ENCODE peak calls at places on chromosomes 4 and X, in nine cellular contexts. V is lower leg skin, Y is vagina, G is NB4, M is uterus, A is A549, E is HCT116, R is GM12891, N is endothelial cell of umbilical vein. T is an unnamed sample.

GRCh38 chr4:153564630-153565525 is 98.7 kb downstream of the TMEM131L start:
- DNase-seq in A (peak), E (no peak), Y (no peak), N (no peak), M (no peak), V (no peak), G (no peak), R (no peak), T (no peak)

GRCh38 chrX:18676470-18676869 is 4.6 kb upstream of the RS1 start:
- DNase-seq in G (no peak), R (no peak), E (no peak), M (no peak), N (no peak), A (peak), V (no peak), Y (no peak), T (no peak)

GRCh38 chr4:125244848-125245450 is 69.8 kb upstream of the FAT4 start:
- DNase-seq in R (no peak), N (peak), V (no peak), E (no peak), A (no peak), Y (no peak), G (no peak), M (no peak), T (no peak)

GRCh38 chr4:25128671-25129070 is 31.6 kb downstream of the SEPSECS start:
- DNase-seq in N (no peak), A (no peak), G (no peak), E (no peak), R (no peak), Y (no peak), M (no peak), V (no peak), T (no peak)

GRCh38 chrX:10945463-10945862 is 165.7 kb upstream of the HCCS start:
- DNase-seq in N (no peak), E (no peak), V (no peak), M (no peak), Y (no peak), A (no peak), R (no peak), G (no peak), T (no peak)

GRCh38 chr4:188214861-188215260 is 75.6 kb downstream of the TRIML1 start:
- DNase-seq in M (no peak), Y (no peak), R (no peak), V (no peak), G (no peak), E (peak), N (no peak), A (peak), T (no peak)

GRCh38 chrX:20947411-20947912 is 426.8 kb upstream of the CNKSR2 start:
- DNase-seq in N (no peak), G (no peak), M (no peak), E (no peak), R (no peak), A (no peak), V (no peak), Y (no peak), T (no peak)

GRCh38 chrX:30864383-30864785 is 24.7 kb downstream of the TAB3 start:
- DNase-seq in R (no peak), N (no peak), A (no peak), M (no peak), E (no peak), Y (no peak), G (peak), V (no peak), T (no peak)

GRCh38 chrX:2483398-2483797 is 17.4 kb downstream of the DHRSX start:
- DNase-seq in A (no peak), G (no peak), R (no peak), N (no peak), M (no peak), E (no peak), V (no peak), Y (no peak), T (no peak)

GRCh38 chr4:185142911-185143595 is at the start of gene SLC25A4:
- DNase-seq in Y (no peak), V (peak), G (peak), M (peak), N (peak), A (peak), E (peak), R (peak), T (peak)

GRCh38 chr4:185143596-185143969 is 517 bp downstream of the SLC25A4 start:
- DNase-seq in R (no peak), N (peak), G (peak), E (no peak), A (peak), V (peak), Y (no peak), M (peak), T (peak)

GRCh38 chr4:185142563-185142910 is 529 bp upstream of the SLC25A4 start:
- DNase-seq in R (no peak), Y (no peak), V (no peak), G (no peak), E (no peak), N (no peak), A (no peak), M (no peak), T (no peak)

GRCh38 chr4:185144601-185145240 is 1.7 kb downstream of the SLC25A4 start:
- DNase-seq in M (no peak), E (no peak), A (no peak), R (no peak), N (no peak), G (no peak), V (no peak), Y (no peak), T (no peak)

DNA sequence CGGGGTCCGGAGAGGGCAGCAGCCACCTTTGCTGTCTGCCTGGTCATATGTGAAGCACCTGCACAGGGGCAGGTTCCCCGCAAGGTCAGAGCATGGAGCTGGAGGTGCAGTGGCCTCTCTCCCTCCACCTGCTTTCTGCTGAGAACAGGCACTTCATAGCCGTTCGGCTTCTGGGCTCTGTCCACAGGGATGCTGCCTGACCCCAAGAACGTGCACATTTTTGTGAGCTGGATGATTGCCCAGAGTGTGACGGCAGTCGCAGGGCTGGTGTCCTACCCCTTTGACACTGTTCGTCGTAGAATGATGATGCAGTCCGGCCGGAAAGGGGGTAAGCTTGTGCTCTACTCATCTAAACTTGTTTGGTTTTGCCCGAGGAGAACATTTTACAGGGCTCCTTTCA is 2.5 kb downstream of the SLC25A4 start:
- DNase-seq in G (no peak), A (no peak), M (peak), V (no peak), E (no peak), R (no peak), Y (no peak), N (no peak), T (no peak)
- TF ChIP-seq POLR2A in G (no peak), A (no peak), M (no peak), V (no peak), E (no peak), R (no peak), Y (no peak), N (no peak), T (no peak)

GRCh38 chrX:49184294-49185061 is 1.7 kb downstream of the PRICKLE3 start:
- DNase-seq in M (peak), R (no peak), V (peak), N (peak), G (peak), E (peak), Y (no peak), A (peak), T (no peak)
- TF ChIP-seq POLR2A in M (peak), R (no peak), V (no peak), N (no peak), G (no peak), E (peak), Y (no peak), A (peak), T (no peak)

GRCh38 chrX:153926594-153926862 is 464 bp upstream of the ARHGAP4 start:
- DNase-seq in V (no peak), A (no peak), M (no peak), G (no peak), N (no peak), R (no peak), E (no peak), Y (no peak), T (no peak)

GRCh38 chrX:153927936-153928760 is 2.1 kb upstream of the ARHGAP4 start:
- DNase-seq in N (peak), M (peak), G (peak), V (peak), E (peak), A (peak), Y (no peak), R (peak), T (peak)

GRCh38 chrX:153928846-153929245 is 2.8 kb upstream of the ARHGAP4 start:
- DNase-seq in R (no peak), G (no peak), M (no peak), E (no peak), N (no peak), Y (no peak), V (no peak), A (no peak), T (no peak)

GRCh38 chrX:153926863-153927685 is 1.0 kb upstream of the ARHGAP4 start:
- DNase-seq in N (peak), R (peak), V (no peak), A (peak), Y (no peak), E (no peak), M (no peak), G (peak), T (no peak)

GRCh38 chrX:153927686-153927935 is 1.5 kb upstream of the ARHGAP4 start:
- DNase-seq in G (no peak), V (no peak), M (no peak), N (no peak), A (no peak), E (no peak), R (no peak), Y (no peak), T (no peak)
- TF ChIP-seq POLR2A in G (no peak), V (no peak), M (no peak), N (no peak), A (no peak), E (no peak), R (no peak), Y (no peak), T (no peak)

GRCh38 chr4:82352118-82352824 is 21.5 kb downstream of the HNRNPD start:
- DNase-seq in R (no peak), M (no peak), A (no peak), G (no peak), V (no peak), E (no peak), Y (no peak), N (no peak), T (no peak)
- TF ChIP-seq POLR2A in R (no peak), M (no peak), A (no peak), G (no peak), V (no peak), E (no peak), Y (no peak), N (no peak), T (no peak)